ENCODE peak calls at places on chromosomes 6 and 20, in ten cellular contexts. L, V, Z, T, G, E, I, C, X and O are unnamed samples.

GRCh38 chr6:92024071-92024470 is 1395.3 kb downstream of the EPHA7 start:
- DNase-seq in Z (no peak), X (no peak), I (no peak), L (no peak), V (no peak), C (no peak), G (no peak), E (no peak), T (no peak), O (no peak)

GRCh38 chr20:17676378-17676759 is 5.7 kb downstream of the RRBP1 start:
- DNase-seq in Z (no peak), L (no peak), E (no peak), T (no peak), C (no peak), X (no peak), V (no peak), I (no peak), G (no peak), O (no peak)

GRCh38 chr6:156557269-156557885 is 219.8 kb upstream of the ARID1B start:
- DNase-seq in L (peak; percentile 98), E (peak; percentile 34), X (peak; percentile 27), I (peak; percentile 94), V (peak; percentile 34), T (no peak), G (no peak), C (peak; percentile 29), Z (no peak), O (peak; percentile 95)

GRCh38 chr20:36565520-36565919 is 7.9 kb upstream of the TGIF2 start:
- DNase-seq in T (no peak), V (no peak), C (no peak), E (no peak), X (no peak), I (no peak), Z (no peak), G (no peak), L (no peak), O (no peak)

GRCh38 chr20:6039766-6040165 is 14.1 kb downstream of the LRRN4 start:
- DNase-seq in I (no peak), C (no peak), Z (no peak), X (no peak), L (no peak), T (no peak), G (no peak), V (no peak), E (no peak), O (no peak)

GRCh38 chr20:31920275-31920855 is 31.5 kb downstream of the PDRG1 start:
- DNase-seq in Z (no peak), E (no peak), L (no peak), G (no peak), I (no peak), T (no peak), X (no peak), V (no peak), C (no peak), O (no peak)

GRCh38 chr6:54655162-54655561 is 191.4 kb upstream of the FAM83B start:
- DNase-seq in T (no peak), Z (no peak), I (peak; percentile 2), E (no peak), V (no peak), L (peak; percentile 39), X (no peak), C (no peak), G (no peak), O (no peak)

GRCh38 chr6:125974214-125974866 is 12.0 kb upstream of the TRMT11 start:
- DNase-seq in E (peak; percentile 42), Z (no peak), C (peak; percentile 60), X (no peak), T (no peak), V (no peak), I (peak; percentile 25), L (peak; percentile 43), G (no peak), O (no peak)

GRCh38 chr20:63006611-63007471 is at the start of gene BHLHE23:
- DNase-seq in C (no peak), G (no peak), T (no peak), E (no peak), V (no peak), X (peak; percentile 91), I (peak; percentile 15), L (peak; percentile 14), Z (peak; percentile 26), O (peak; percentile 30)

GRCh38 chr6:162680367-162680766 is 47.2 kb downstream of the PRKN start:
- DNase-seq in Z (no peak), T (no peak), G (no peak), X (no peak), L (no peak), E (no peak), C (no peak), I (no peak), V (no peak), O (no peak)

GRCh38 chr6:3568396-3569082 is 111.7 kb upstream of the SLC22A23 start:
- DNase-seq in L (no peak), E (no peak), Z (no peak), T (no peak), V (no peak), G (no peak), I (peak; percentile 31), X (peak; percentile 65), C (no peak), O (no peak)

GRCh38 chr20:57398901-57399535 is 7.8 kb downstream of the RBM38 start:
- DNase-seq in L (no peak), C (no peak), T (no peak), Z (no peak), V (no peak), G (no peak), I (no peak), X (no peak), E (no peak), O (no peak)